ENCODE peak calls at places on chromosomes 4 and X, in five cellular contexts. One of them, this sample, is unnamed.
A peak's percentile ranks its signal among the peaks of the same experiment; 100 is the strongest.

GRCh38 chrX:25016938-25017598 is 1.3 kb upstream of the ARX start:
- DNase-seq in K562: no peak
- DNase-seq in HCT116: no peak
- DNase-seq in H1: no peak
- DNase-seq in HepG2: no peak
- DNase-seq in this sample: no peak

GRCh38 chr4:189769131-189769530 is 171.5 kb upstream of the FRG1 start:
- DNase-seq in K562: no peak
- DNase-seq in HCT116: no peak
- DNase-seq in H1: no peak
- DNase-seq in HepG2: no peak
- DNase-seq in this sample: no peak

GRCh38 chr4:162894387-162894786 is 272.3 kb downstream of the NAF1 start:
- DNase-seq in K562: no peak
- DNase-seq in HCT116: no peak
- DNase-seq in H1: no peak
- DNase-seq in HepG2: no peak
- DNase-seq in this sample: no peak

GRCh38 chrX:22300130-22300529 is 27.4 kb downstream of the CBLL2 start:
- DNase-seq in K562: no peak
- DNase-seq in HCT116: peak; percentile 45
- DNase-seq in H1: no peak
- DNase-seq in HepG2: no peak
- DNase-seq in this sample: no peak

GRCh38 chr4:110737931-110738330 is 115.1 kb upstream of the PITX2 start:
- DNase-seq in K562: no peak
- DNase-seq in HCT116: no peak
- DNase-seq in H1: no peak
- DNase-seq in HepG2: no peak
- DNase-seq in this sample: no peak

GRCh38 chrX:85851418-85851817 is 195.9 kb downstream of the CHM start:
- DNase-seq in K562: peak; percentile 4
- DNase-seq in HCT116: peak; percentile 8
- DNase-seq in H1: peak; percentile 46
- DNase-seq in HepG2: peak; percentile 14
- DNase-seq in this sample: no peak

GRCh38 chr4:123744664-123745290 is 348.2 kb downstream of the SPRY1 start:
- DNase-seq in K562: no peak
- DNase-seq in HCT116: no peak
- DNase-seq in H1: no peak
- DNase-seq in HepG2: peak; percentile 38
- DNase-seq in this sample: no peak

GRCh38 chrX:11666180-11666579 is 460 bp upstream of the ARHGAP6 start:
- DNase-seq in K562: no peak
- DNase-seq in HCT116: no peak
- DNase-seq in H1: peak; percentile 47
- DNase-seq in HepG2: no peak
- DNase-seq in this sample: no peak

GRCh38 chr4:150302553-150302952 is 224.3 kb downstream of the DCLK2 start:
- DNase-seq in K562: peak; percentile 63
- DNase-seq in HCT116: peak; percentile 53
- DNase-seq in H1: no peak
- DNase-seq in HepG2: peak; percentile 74
- DNase-seq in this sample: no peak

GRCh38 chr4:150297861-150298474 is 219.7 kb downstream of the DCLK2 start:
- DNase-seq in K562: peak; percentile 25
- DNase-seq in HCT116: peak; percentile 45
- DNase-seq in H1: no peak
- DNase-seq in HepG2: peak; percentile 41
- DNase-seq in this sample: peak; percentile 8
- TF ChIP-seq CEBPB in K562: no peak
- TF ChIP-seq CEBPB in HCT116: no peak
- TF ChIP-seq CEBPB in H1: no peak
- TF ChIP-seq CEBPB in HepG2: no peak
- TF ChIP-seq CEBPB in this sample: no peak

GRCh38 chr4:148903388-148903787 is 461.2 kb upstream of the NR3C2 start:
- DNase-seq in K562: no peak
- DNase-seq in HCT116: no peak
- DNase-seq in H1: no peak
- DNase-seq in HepG2: no peak
- DNase-seq in this sample: no peak

DNA sequence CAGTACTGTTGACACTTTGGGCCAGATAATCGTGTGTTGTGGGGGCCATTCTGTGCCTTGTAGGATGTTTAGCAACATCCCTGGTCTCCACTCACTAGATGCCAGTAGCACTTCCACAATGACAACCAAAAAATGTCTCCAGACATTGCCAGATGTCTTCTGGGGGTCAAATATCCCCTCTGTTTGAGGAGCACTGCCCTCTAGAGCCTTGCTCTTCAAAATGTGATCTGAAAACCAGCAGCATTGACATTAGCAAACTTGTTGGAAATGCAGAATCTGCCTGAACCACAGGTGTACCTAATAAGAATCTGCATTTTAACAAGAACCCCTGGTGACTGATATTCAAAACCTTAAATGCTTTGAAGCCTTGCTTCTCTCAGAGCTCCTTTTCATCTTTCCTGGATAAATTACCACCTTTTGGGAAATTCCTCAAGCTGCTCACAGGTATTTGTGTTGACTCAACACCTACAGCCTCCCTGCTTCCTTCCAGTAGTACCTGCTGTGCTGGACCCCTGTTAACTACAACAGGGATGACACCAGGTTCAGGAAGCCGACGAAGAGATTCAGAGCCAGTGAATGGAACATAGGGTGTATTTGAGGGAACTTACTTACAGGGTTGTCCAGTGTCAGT is 459.0 kb upstream of the NR3C2 start:
- DNase-seq in K562: no peak
- DNase-seq in HCT116: no peak
- DNase-seq in H1: no peak
- DNase-seq in HepG2: no peak
- DNase-seq in this sample: no peak
- TF ChIP-seq EZH2 in K562: no peak
- TF ChIP-seq EZH2 in HCT116: no peak
- TF ChIP-seq EZH2 in H1: no peak
- TF ChIP-seq EZH2 in HepG2: no peak
- TF ChIP-seq EZH2 in this sample: no peak

GRCh38 chr4:122635205-122635604 is 14.3 kb upstream of the IL21 start:
- DNase-seq in K562: no peak
- DNase-seq in HCT116: no peak
- DNase-seq in H1: no peak
- DNase-seq in HepG2: no peak
- DNase-seq in this sample: peak; percentile 54
- TF ChIP-seq CEBPB in K562: no peak
- TF ChIP-seq CEBPB in HCT116: no peak
- TF ChIP-seq CEBPB in H1: no peak
- TF ChIP-seq CEBPB in HepG2: no peak
- TF ChIP-seq CEBPB in this sample: no peak

GRCh38 chrX:153057281-153057680 is 1.0 kb downstream of the PNMA3 start:
- DNase-seq in K562: no peak
- DNase-seq in HCT116: no peak
- DNase-seq in H1: no peak
- DNase-seq in HepG2: no peak
- DNase-seq in this sample: no peak
- TF ChIP-seq EZH2 in K562: no peak
- TF ChIP-seq EZH2 in HCT116: no peak
- TF ChIP-seq EZH2 in H1: no peak
- TF ChIP-seq EZH2 in HepG2: no peak
- TF ChIP-seq EZH2 in this sample: no peak

DNA sequence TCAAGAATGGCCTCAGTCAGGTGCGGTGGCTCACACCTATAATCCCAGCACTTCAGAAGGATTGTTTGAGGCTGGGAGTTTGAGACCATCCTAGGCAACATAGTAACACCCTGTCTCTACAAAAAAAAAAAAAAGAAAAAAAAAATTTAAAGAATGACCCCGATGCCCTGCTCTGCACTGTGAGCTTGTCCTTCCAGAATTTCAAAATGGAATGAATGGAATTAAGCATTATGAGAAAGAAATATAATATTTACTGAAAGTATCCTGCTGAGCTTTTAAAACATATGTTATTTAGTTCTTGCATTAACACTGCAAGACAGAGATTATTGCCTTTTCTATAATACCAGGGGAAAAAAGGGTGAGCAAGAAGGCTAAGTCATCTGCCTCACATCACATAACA is 42.0 kb upstream of the GAB1 start:
- DNase-seq in K562: no peak
- DNase-seq in HCT116: no peak
- DNase-seq in H1: no peak
- DNase-seq in HepG2: no peak
- DNase-seq in this sample: no peak
- TF ChIP-seq CEBPB in K562: no peak
- TF ChIP-seq CEBPB in HCT116: no peak
- TF ChIP-seq CEBPB in H1: no peak
- TF ChIP-seq CEBPB in HepG2: no peak
- TF ChIP-seq CEBPB in this sample: no peak

GRCh38 chr4:54101190-54102041 is 1.5 kb downstream of the GSX2 start:
- DNase-seq in K562: no peak
- DNase-seq in HCT116: no peak
- DNase-seq in H1: peak; percentile 70
- DNase-seq in HepG2: no peak
- DNase-seq in this sample: no peak
- TF ChIP-seq EZH2 in K562: no peak
- TF ChIP-seq EZH2 in HCT116: no peak
- TF ChIP-seq EZH2 in H1: peak; percentile 95
- TF ChIP-seq EZH2 in HepG2: peak; percentile 66
- TF ChIP-seq EZH2 in this sample: no peak

DNA sequence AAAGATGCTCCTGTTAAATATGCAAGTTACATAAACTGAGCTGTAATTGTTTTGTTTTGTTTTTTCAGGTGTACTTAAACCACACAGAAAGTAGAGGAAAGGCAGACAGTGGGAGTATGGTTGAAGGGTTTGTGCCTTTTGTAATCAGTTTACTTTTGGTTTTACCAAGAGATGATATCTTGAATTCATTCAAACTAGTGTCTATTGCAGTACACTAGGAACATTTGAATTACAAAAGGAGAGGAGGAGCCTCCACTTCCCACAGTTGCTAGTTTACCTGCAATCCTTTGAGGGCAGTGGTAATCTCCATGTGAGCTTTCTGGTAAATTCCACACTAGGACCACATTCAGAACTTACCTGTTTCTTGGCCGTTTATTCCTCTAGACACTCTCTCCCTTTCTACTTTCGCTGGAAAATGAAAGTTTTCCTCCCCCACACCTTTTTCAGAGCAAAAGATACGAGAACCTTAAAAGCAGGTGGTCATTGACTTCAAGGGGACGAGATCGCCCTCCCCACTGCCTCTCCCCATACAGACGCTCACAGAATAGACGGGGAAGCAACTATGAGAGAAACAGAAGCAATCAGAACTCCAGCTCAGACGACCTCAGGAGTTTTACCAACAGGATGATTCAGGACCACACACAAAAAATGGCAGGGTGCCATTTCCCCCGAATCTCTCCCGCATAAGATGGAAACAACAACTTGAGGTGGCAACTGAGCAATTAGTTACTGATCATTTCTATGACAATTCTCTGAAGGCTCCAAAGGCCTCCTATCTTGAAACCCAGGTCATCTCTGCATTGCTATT is 3.3 kb downstream of the RBM47 start:
- DNase-seq in K562: no peak
- DNase-seq in HCT116: no peak
- DNase-seq in H1: no peak
- DNase-seq in HepG2: no peak
- DNase-seq in this sample: no peak
- TF ChIP-seq CEBPB in K562: no peak
- TF ChIP-seq CEBPB in HCT116: no peak
- TF ChIP-seq CEBPB in H1: no peak
- TF ChIP-seq CEBPB in HepG2: no peak
- TF ChIP-seq CEBPB in this sample: no peak

GRCh38 chr4:8157496-8157895 is 1.1 kb downstream of the ABLIM2 start:
- DNase-seq in K562: no peak
- DNase-seq in HCT116: no peak
- DNase-seq in H1: no peak
- DNase-seq in HepG2: no peak
- DNase-seq in this sample: no peak
- TF ChIP-seq EZH2 in K562: no peak
- TF ChIP-seq EZH2 in HCT116: no peak
- TF ChIP-seq EZH2 in H1: no peak
- TF ChIP-seq EZH2 in HepG2: no peak
- TF ChIP-seq EZH2 in this sample: no peak

GRCh38 chr4:151329217-151330007 is 4.0 kb upstream of the SH3D19 start:
- DNase-seq in K562: no peak
- DNase-seq in HCT116: no peak
- DNase-seq in H1: no peak
- DNase-seq in HepG2: no peak
- DNase-seq in this sample: no peak

GRCh38 chr4:151325320-151326246 is at the start of gene SH3D19:
- DNase-seq in K562: peak; percentile 6
- DNase-seq in HCT116: peak; percentile 68
- DNase-seq in H1: peak; percentile 75
- DNase-seq in HepG2: peak; percentile 99
- DNase-seq in this sample: no peak

DNA sequence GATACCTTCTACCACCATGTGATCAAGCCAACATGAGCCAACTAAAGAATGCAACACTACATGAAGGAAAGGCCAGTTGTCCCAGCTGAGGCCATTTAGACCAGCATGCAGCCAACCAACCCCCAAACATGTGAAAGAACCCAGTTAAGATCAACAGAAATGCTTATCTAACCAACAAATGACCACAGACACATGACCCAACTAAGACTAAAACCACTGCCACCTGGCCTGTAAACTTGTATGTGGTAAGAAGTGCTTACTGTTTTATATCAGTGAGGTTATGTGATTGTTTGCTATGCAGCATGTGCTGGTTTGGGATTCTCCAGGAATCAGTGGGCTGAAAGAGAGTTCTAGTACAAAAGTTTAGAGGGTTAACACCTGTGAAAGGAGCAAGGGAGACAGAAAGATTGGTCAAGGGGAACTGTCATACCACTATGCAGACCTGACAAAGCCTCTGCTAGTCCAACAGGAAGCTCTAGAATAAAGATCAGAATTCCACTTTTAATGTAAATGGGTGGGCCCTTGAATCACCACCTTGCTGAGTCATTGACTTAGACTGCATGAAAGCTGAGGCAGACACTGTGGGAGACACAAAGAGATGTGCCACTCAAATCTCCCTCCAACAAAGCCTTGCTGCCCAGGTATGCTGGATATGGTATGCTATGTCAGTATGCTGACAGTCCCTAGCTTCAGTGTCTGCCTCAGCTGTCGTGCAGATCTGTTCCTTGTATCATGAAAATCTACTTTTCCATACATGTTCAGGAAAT is 6.1 kb upstream of the SH3D19 start:
- DNase-seq in K562: no peak
- DNase-seq in HCT116: no peak
- DNase-seq in H1: no peak
- DNase-seq in HepG2: peak; percentile 20
- DNase-seq in this sample: no peak
- TF ChIP-seq CEBPB in K562: no peak
- TF ChIP-seq CEBPB in HCT116: no peak
- TF ChIP-seq CEBPB in H1: no peak
- TF ChIP-seq CEBPB in HepG2: no peak
- TF ChIP-seq CEBPB in this sample: no peak

This sample was measured in GM12878.